ENCODE peak calls at places on chromosomes 11 and 22, in ten cellular contexts. R, K, J, H, V, O, X, Z, F and M are unnamed samples.

GRCh38 chr11:36069576-36070214 is 125.8 kb downstream of the LDLRAD3 start:
- DNase-seq in R (no peak), K (no peak), J (no peak), H (no peak), V (no peak), O (no peak), X (no peak), Z (no peak), F (no peak), M (no peak)

GRCh38 chr11:45876401-45876800 is 9.1 kb upstream of the MAPK8IP1 start:
- DNase-seq in R (no peak), K (no peak), J (no peak), H (no peak), V (no peak), O (no peak), X (no peak), Z (no peak), F (no peak), M (no peak)

GRCh38 chr11:123478352-123478986 is 48.4 kb downstream of the GRAMD1B start:
- DNase-seq in R (no peak), K (peak; percentile 53), J (peak; percentile 37), H (peak; percentile 33), V (peak; percentile 64), O (peak; percentile 74), X (peak; percentile 80), Z (no peak), F (peak; percentile 56), M (peak; percentile 33)

GRCh38 chr11:61294717-61295595 is at the start of gene VWCE:
- DNase-seq in R (peak; percentile 67), K (peak; percentile 71), J (peak; percentile 11), H (peak; percentile 68), V (no peak), O (peak; percentile 55), X (peak; percentile 50), Z (peak; percentile 82), F (peak; percentile 80), M (peak; percentile 54)

GRCh38 chr22:47724030-47724429 is 961.6 kb downstream of the TBC1D22A start:
- DNase-seq in R (no peak), K (no peak), J (no peak), H (no peak), V (no peak), O (no peak), X (no peak), Z (no peak), F (no peak), M (no peak)

GRCh38 chr11:58609723-58610122 is 12.7 kb upstream of the CNTF start:
- DNase-seq in R (no peak), K (no peak), J (no peak), H (peak; percentile 9), V (no peak), O (peak; percentile 59), X (no peak), Z (no peak), F (no peak), M (no peak)

GRCh38 chr11:73931039-73931645 is 19.7 kb upstream of the DNAJB13 start:
- DNase-seq in R (no peak), K (no peak), J (peak; percentile 29), H (no peak), V (peak; percentile 29), O (peak; percentile 61), X (peak; percentile 87), Z (peak; percentile 18), F (peak; percentile 41), M (no peak)

GRCh38 chr11:111776398-111777093 is 10.4 kb upstream of the PPP2R1B start:
- DNase-seq in R (no peak), K (no peak), J (no peak), H (peak; percentile 77), V (no peak), O (no peak), X (no peak), Z (no peak), F (no peak), M (no peak)

GRCh38 chr11:97092823-97093222 is 703.0 kb downstream of the JRKL start:
- DNase-seq in R (no peak), K (no peak), J (no peak), H (no peak), V (no peak), O (no peak), X (no peak), Z (no peak), F (no peak), M (no peak)

GRCh38 chr11:65221026-65221425 is 39.3 kb downstream of the CAPN1 start:
- DNase-seq in R (no peak), K (no peak), J (no peak), H (no peak), V (no peak), O (no peak), X (no peak), Z (no peak), F (no peak), M (no peak)

GRCh38 chr22:38347944-38348750 is 30.9 kb upstream of the CSNK1E start:
- DNase-seq in R (no peak), K (no peak), J (no peak), H (no peak), V (no peak), O (no peak), X (no peak), Z (no peak), F (no peak), M (no peak)

GRCh38 chr11:60872952-60873524 is 5.7 kb downstream of the ZP1 start:
- DNase-seq in R (no peak), K (no peak), J (no peak), H (no peak), V (peak; percentile 31), O (no peak), X (no peak), Z (no peak), F (no peak), M (no peak)

GRCh38 chr11:1089738-1090599 is 15.3 kb downstream of the MUC2 start:
- DNase-seq in R (no peak), K (no peak), J (no peak), H (no peak), V (no peak), O (no peak), X (no peak), Z (no peak), F (no peak), M (no peak)

GRCh38 chr22:20187777-20188566 is 37.1 kb upstream of the CCDC188 start:
- DNase-seq in R (no peak), K (no peak), J (no peak), H (no peak), V (no peak), O (no peak), X (no peak), Z (no peak), F (no peak), M (no peak)

GRCh38 chr22:47126344-47126811 is 363.9 kb downstream of the TBC1D22A start:
- DNase-seq in R (no peak), K (no peak), J (no peak), H (no peak), V (no peak), O (no peak), X (no peak), Z (no peak), F (no peak), M (no peak)

GRCh38 chr22:33076368-33076767 is 18.2 kb upstream of the SYN3 start:
- DNase-seq in R (no peak), K (no peak), J (no peak), H (no peak), V (no peak), O (no peak), X (no peak), Z (no peak), F (no peak), M (no peak)

GRCh38 chr22:49807780-49808708 is 19.6 kb downstream of the BRD1 start:
- DNase-seq in R (no peak), K (no peak), J (no peak), H (no peak), V (no peak), O (no peak), X (no peak), Z (no peak), F (peak; percentile 75), M (peak; percentile 71)

GRCh38 chr11:2561283-2562180 is 116.7 kb downstream of the KCNQ1 start:
- DNase-seq in R (no peak), K (peak; percentile 13), J (no peak), H (no peak), V (no peak), O (peak; percentile 26), X (no peak), Z (no peak), F (no peak), M (no peak)